ENCODE peak calls at places on chromosomes 12 and 14, in five cellular contexts. Q, R, N, M and X are unnamed samples.

GRCh38 chr12:92088802-92089201 is 56.8 kb downstream of the BTG1 start:
- DNase-seq in R (no peak), M (no peak), Q (no peak), N (no peak), X (no peak)

GRCh38 chr12:54680374-54680773 is 32.2 kb upstream of the DCD start:
- DNase-seq in N (no peak), Q (no peak), M (no peak), R (no peak), X (peak; percentile 59)

GRCh38 chr14:27528328-27528727 is 930.5 kb upstream of the NOVA1 start:
- DNase-seq in N (no peak), M (no peak), R (no peak), Q (peak; percentile 24), X (peak; percentile 57)

GRCh38 chr14:92789457-92790089 is 4.5 kb upstream of the GOLGA5 start:
- DNase-seq in N (no peak), M (no peak), Q (no peak), R (no peak), X (peak; percentile 49)

GRCh38 chr12:5587701-5588100 is 155.8 kb downstream of the NTF3 start:
- DNase-seq in R (no peak), Q (no peak), M (no peak), N (no peak), X (no peak)

GRCh38 chr12:62817556-62818271 is 117.2 kb downstream of the PPM1H start:
- DNase-seq in R (no peak), M (no peak), N (no peak), Q (no peak), X (peak; percentile 78)

GRCh38 chr12:119843100-119843499 is 34.0 kb downstream of the CIT start:
- DNase-seq in Q (no peak), R (no peak), M (no peak), N (no peak), X (no peak)

GRCh38 chr12:26010293-26010821 is 51.9 kb downstream of the RASSF8 start:
- DNase-seq in Q (no peak), N (no peak), R (no peak), M (no peak), X (no peak)

GRCh38 chr12:10182662-10183061 is 3.8 kb downstream of the TMEM52B start:
- DNase-seq in R (no peak), N (no peak), Q (no peak), M (no peak), X (no peak)

GRCh38 chr12:44833561-44833960 is 42.6 kb downstream of the NELL2 start:
- DNase-seq in Q (no peak), N (no peak), M (no peak), R (no peak), X (no peak)

GRCh38 chr12:66035289-66035961 is 95.1 kb downstream of the LLPH start:
- DNase-seq in N (no peak), R (no peak), M (no peak), Q (peak; percentile 47), X (peak; percentile 57)

GRCh38 chr12:18101043-18101442 is 11.1 kb upstream of the RERGL start:
- DNase-seq in Q (no peak), R (no peak), M (no peak), N (no peak), X (peak; percentile 18)

GRCh38 chr14:31362746-31363145 is 57.6 kb downstream of the HEATR5A start:
- DNase-seq in N (no peak), Q (no peak), R (no peak), M (no peak), X (no peak)

GRCh38 chr14:59004012-59004411 is 184.5 kb upstream of the DAAM1 start:
- DNase-seq in M (no peak), N (no peak), R (no peak), Q (no peak), X (no peak)